ENCODE peak calls at places on chromosome 16, in four cellular contexts. One of them, this sample, is unnamed.
A peak's percentile ranks its signal among the peaks of the same experiment; 100 is the strongest.

GRCh38 chr16:48421741-48422140 is 36.5 kb upstream of the SIAH1 start:
- DNase-seq in RCC 7860: no peak
- DNase-seq in mesenchymal stem cell: peak; percentile 71
- DNase-seq in neural progenitor cell: no peak
- DNase-seq in this sample: no peak

GRCh38 chr16:86471896-86472295 is 38.4 kb upstream of the FOXF1 start:
- DNase-seq in RCC 7860: no peak
- DNase-seq in mesenchymal stem cell: no peak
- DNase-seq in neural progenitor cell: no peak
- DNase-seq in this sample: no peak

GRCh38 chr16:86848821-86849220 is 270.5 kb downstream of the FOXL1 start:
- DNase-seq in RCC 7860: peak; percentile 46
- DNase-seq in mesenchymal stem cell: no peak
- DNase-seq in neural progenitor cell: no peak
- DNase-seq in this sample: no peak

GRCh38 chr16:2587891-2588565 is 50.2 kb downstream of the PDPK1 start:
- DNase-seq in RCC 7860: no peak
- DNase-seq in mesenchymal stem cell: no peak
- DNase-seq in neural progenitor cell: no peak
- DNase-seq in this sample: no peak

GRCh38 chr16:12002447-12003006 is 26.0 kb downstream of the SNX29 start:
- DNase-seq in RCC 7860: no peak
- DNase-seq in mesenchymal stem cell: peak; percentile 96
- DNase-seq in neural progenitor cell: no peak
- DNase-seq in this sample: no peak

GRCh38 chr16:8103649-8104289 is 486.5 kb downstream of the TMEM114 start:
- DNase-seq in RCC 7860: no peak
- DNase-seq in mesenchymal stem cell: no peak
- DNase-seq in neural progenitor cell: no peak
- DNase-seq in this sample: no peak

GRCh38 chr16:3999479-3999868 is 116.8 kb downstream of the ADCY9 start:
- DNase-seq in RCC 7860: no peak
- DNase-seq in mesenchymal stem cell: peak; percentile 61
- DNase-seq in neural progenitor cell: peak; percentile 55
- DNase-seq in this sample: peak; percentile 66

GRCh38 chr16:75250089-75250808 is 1.2 kb downstream of the BCAR1 start:
- DNase-seq in RCC 7860: no peak
- DNase-seq in mesenchymal stem cell: peak; percentile 50
- DNase-seq in neural progenitor cell: no peak
- DNase-seq in this sample: peak; percentile 59

GRCh38 chr16:21302898-21303528 is 24.9 kb upstream of the CRYM start:
- DNase-seq in RCC 7860: peak; percentile 82
- DNase-seq in mesenchymal stem cell: peak; percentile 74
- DNase-seq in neural progenitor cell: no peak
- DNase-seq in this sample: no peak

GRCh38 chr16:19776147-19776546 is 58.1 kb downstream of the IQCK start:
- DNase-seq in RCC 7860: no peak
- DNase-seq in mesenchymal stem cell: no peak
- DNase-seq in neural progenitor cell: no peak
- DNase-seq in this sample: no peak